ENCODE peak calls at places on chromosomes 7 and 10, in seven cellular contexts. I is pancreas, N is GM20000, C is choroid plexus epithelial cell, H is WTC11, Y is kidney epithelial cell, L is GM13976. Z is an unnamed sample.

GRCh38 chr10:92291610-92291859 is 568 bp downstream of the MARCHF5 start:
- DNase-seq in I (no peak), N (no peak), C (no peak), H (no peak), Y (no peak), L (no peak), Z (no peak)

GRCh38 chr10:36182059-36182654 is 540.1 kb upstream of the FZD8 start:
- DNase-seq in I (no peak), N (no peak), C (no peak), H (no peak), Y (no peak), L (no peak), Z (no peak)

GRCh38 chr10:44470779-44471178 is 85.9 kb upstream of the CXCL12 start:
- DNase-seq in I (no peak), N (no peak), C (no peak), H (no peak), Y (no peak), L (no peak), Z (no peak)

GRCh38 chr7:7948233-7948632 is 20.4 kb upstream of the GLCCI1 start:
- DNase-seq in I (no peak), N (no peak), C (no peak), H (no peak), Y (no peak), L (no peak), Z (no peak)

GRCh38 chr7:105098863-105099515 is 85.0 kb downstream of the KMT2E start:
- DNase-seq in I (no peak), N (peak), C (peak), H (no peak), Y (no peak), L (peak), Z (peak)

GRCh38 chr7:46764100-46764941 is 817.6 kb downstream of the TNS3 start:
- DNase-seq in I (no peak), N (no peak), C (peak), H (no peak), Y (peak), L (no peak), Z (no peak)

GRCh38 chr7:137933270-137934017 is 68.4 kb downstream of the CREB3L2 start:
- DNase-seq in I (no peak), N (no peak), C (peak), H (no peak), Y (no peak), L (no peak), Z (no peak)

GRCh38 chr7:28919510-28919909 is 38.6 kb downstream of the TRIL start:
- DNase-seq in I (no peak), N (no peak), C (peak), H (no peak), Y (no peak), L (no peak), Z (no peak)

GRCh38 chr10:30182191-30183075 is 123.0 kb upstream of the JCAD start:
- DNase-seq in I (peak), N (no peak), C (peak), H (no peak), Y (peak), L (no peak), Z (no peak)

GRCh38 chr7:12207046-12207445 is 4.0 kb upstream of the TMEM106B start:
- DNase-seq in I (no peak), N (no peak), C (no peak), H (no peak), Y (no peak), L (no peak), Z (no peak)

GRCh38 chr7:80150621-80151273 is 16.1 kb downstream of the GNAI1 start:
- DNase-seq in I (no peak), N (no peak), C (peak), H (no peak), Y (no peak), L (no peak), Z (no peak)

GRCh38 chr10:111084346-111085255 is 7.8 kb downstream of the ADRA2A start:
- DNase-seq in I (no peak), N (no peak), C (no peak), H (no peak), Y (no peak), L (no peak), Z (no peak)

GRCh38 chr10:126842836-126843235 is 62.4 kb upstream of the DOCK1 start:
- DNase-seq in I (no peak), N (no peak), C (no peak), H (peak), Y (no peak), L (no peak), Z (no peak)

GRCh38 chr10:114304566-114305421 is 65.7 kb downstream of the VWA2 start:
- DNase-seq in I (peak), N (peak), C (no peak), H (peak), Y (no peak), L (peak), Z (peak)

GRCh38 chr10:78457804-78458483 is 424.3 kb downstream of the RPS24 start:
- DNase-seq in I (no peak), N (no peak), C (peak), H (no peak), Y (no peak), L (no peak), Z (no peak)

GRCh38 chr7:122384528-122384927 is 80.0 kb upstream of the FEZF1 start:
- DNase-seq in I (no peak), N (no peak), C (no peak), H (no peak), Y (no peak), L (no peak), Z (no peak)

GRCh38 chr7:38908759-38909335 is at the start of gene VPS41:
- DNase-seq in I (peak), N (peak), C (peak), H (peak), Y (peak), L (peak), Z (peak)

GRCh38 chr7:54792383-54792782 is 33.4 kb upstream of the SEC61G start:
- DNase-seq in I (no peak), N (no peak), C (no peak), H (no peak), Y (no peak), L (no peak), Z (no peak)

GRCh38 chr10:118397391-118397790 is 55.3 kb upstream of the FAM204A start:
- DNase-seq in I (no peak), N (no peak), C (no peak), H (no peak), Y (no peak), L (no peak), Z (no peak)

GRCh38 chr7:135853499-135853898 is 104.9 kb upstream of the FAM180A start:
- DNase-seq in I (no peak), N (no peak), C (no peak), H (no peak), Y (peak), L (no peak), Z (no peak)

GRCh38 chr10:60846173-60846572 is 67.9 kb downstream of the CDK1 start:
- DNase-seq in I (no peak), N (no peak), C (peak), H (no peak), Y (no peak), L (no peak), Z (no peak)

DNA sequence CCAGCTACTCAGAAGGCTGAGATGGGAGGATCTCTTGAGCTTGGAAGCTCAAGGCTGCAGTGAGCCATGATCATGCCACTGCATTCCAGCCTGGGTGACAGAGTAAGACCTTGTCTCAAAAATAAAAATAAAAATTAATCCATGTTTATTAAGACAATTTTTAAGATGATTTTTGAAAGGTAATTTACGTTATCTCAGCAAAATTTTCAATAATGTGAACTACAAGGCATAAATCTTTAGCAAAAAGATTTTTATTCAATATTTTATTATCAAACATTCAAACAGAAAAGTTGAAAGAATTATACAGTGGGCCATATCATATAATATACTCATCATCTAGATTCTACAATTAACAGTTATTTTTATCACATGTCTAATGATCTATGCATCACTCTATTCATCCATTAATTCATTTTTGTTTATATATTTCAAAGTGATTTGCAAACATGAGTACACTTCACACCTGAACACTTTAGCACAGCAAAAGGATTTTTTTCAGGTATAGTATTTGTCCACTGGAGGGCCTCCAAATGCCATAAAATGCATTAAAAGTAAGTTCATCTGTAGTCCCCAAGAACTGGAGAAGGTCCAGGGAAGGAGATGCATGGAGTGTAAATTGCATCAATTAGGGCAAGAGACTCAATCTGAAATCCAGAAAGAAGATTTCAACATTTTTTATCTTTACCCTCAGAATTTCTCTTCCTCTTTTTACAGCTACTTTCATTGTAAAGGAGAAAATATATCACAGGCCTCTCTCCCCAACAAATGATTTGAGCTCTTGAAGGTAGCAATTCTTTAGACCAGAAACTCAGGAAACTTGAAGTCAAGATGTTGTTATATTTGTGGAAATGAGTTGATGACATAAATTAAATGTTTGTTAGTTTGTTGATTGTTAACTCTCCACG is 38.6 kb upstream of the RSBN1L start:
- DNase-seq in I (peak), N (peak), C (peak), H (no peak), Y (no peak), L (peak), Z (peak)
- TF ChIP-seq CTCF in I (peak), N (peak), C (peak), H (no peak), Y (peak), L (peak), Z (peak)

GRCh38 chr10:19634163-19634562 is 182.1 kb upstream of the PLXDC2 start:
- DNase-seq in I (no peak), N (no peak), C (no peak), H (no peak), Y (no peak), L (no peak), Z (no peak)

GRCh38 chr10:19628767-19629443 is 187.3 kb upstream of the PLXDC2 start:
- DNase-seq in I (no peak), N (no peak), C (peak), H (no peak), Y (no peak), L (no peak), Z (no peak)

GRCh38 chr10:19629559-19629958 is 186.7 kb upstream of the PLXDC2 start:
- DNase-seq in I (peak), N (no peak), C (peak), H (peak), Y (no peak), L (no peak), Z (no peak)
- TF ChIP-seq CTCF in I (no peak), N (no peak), C (peak), H (no peak), Y (no peak), L (no peak), Z (no peak)

GRCh38 chr7:24767878-24768569 is 10.8 kb upstream of the GSDME start:
- DNase-seq in I (no peak), N (no peak), C (no peak), H (no peak), Y (no peak), L (no peak), Z (no peak)
- TF ChIP-seq CTCF in I (no peak), N (no peak), C (no peak), H (no peak), Y (no peak), L (no peak), Z (peak)

GRCh38 chr7:146094356-146094755 is 22.2 kb upstream of the CNTNAP2 start:
- DNase-seq in I (no peak), N (no peak), C (no peak), H (no peak), Y (no peak), L (no peak), Z (no peak)

GRCh38 chr7:146090023-146090645 is 26.5 kb upstream of the CNTNAP2 start:
- DNase-seq in I (no peak), N (peak), C (peak), H (no peak), Y (peak), L (peak), Z (peak)
- TF ChIP-seq CTCF in I (peak), N (peak), C (peak), H (peak), Y (peak), L (peak), Z (peak)

GRCh38 chr7:130096243-130096827 is 26.0 kb downstream of the KLHDC10 start:
- DNase-seq in I (no peak), N (no peak), C (peak), H (no peak), Y (no peak), L (no peak), Z (no peak)
- TF ChIP-seq CTCF in I (no peak), N (no peak), C (peak), H (no peak), Y (peak), L (no peak), Z (no peak)

GRCh38 chr10:110016037-110016436 is 8.3 kb downstream of the ADD3 start:
- DNase-seq in I (no peak), N (no peak), C (peak), H (no peak), Y (no peak), L (no peak), Z (no peak)
- TF ChIP-seq CTCF in I (no peak), N (peak), C (peak), H (no peak), Y (peak), L (peak), Z (peak)

DNA sequence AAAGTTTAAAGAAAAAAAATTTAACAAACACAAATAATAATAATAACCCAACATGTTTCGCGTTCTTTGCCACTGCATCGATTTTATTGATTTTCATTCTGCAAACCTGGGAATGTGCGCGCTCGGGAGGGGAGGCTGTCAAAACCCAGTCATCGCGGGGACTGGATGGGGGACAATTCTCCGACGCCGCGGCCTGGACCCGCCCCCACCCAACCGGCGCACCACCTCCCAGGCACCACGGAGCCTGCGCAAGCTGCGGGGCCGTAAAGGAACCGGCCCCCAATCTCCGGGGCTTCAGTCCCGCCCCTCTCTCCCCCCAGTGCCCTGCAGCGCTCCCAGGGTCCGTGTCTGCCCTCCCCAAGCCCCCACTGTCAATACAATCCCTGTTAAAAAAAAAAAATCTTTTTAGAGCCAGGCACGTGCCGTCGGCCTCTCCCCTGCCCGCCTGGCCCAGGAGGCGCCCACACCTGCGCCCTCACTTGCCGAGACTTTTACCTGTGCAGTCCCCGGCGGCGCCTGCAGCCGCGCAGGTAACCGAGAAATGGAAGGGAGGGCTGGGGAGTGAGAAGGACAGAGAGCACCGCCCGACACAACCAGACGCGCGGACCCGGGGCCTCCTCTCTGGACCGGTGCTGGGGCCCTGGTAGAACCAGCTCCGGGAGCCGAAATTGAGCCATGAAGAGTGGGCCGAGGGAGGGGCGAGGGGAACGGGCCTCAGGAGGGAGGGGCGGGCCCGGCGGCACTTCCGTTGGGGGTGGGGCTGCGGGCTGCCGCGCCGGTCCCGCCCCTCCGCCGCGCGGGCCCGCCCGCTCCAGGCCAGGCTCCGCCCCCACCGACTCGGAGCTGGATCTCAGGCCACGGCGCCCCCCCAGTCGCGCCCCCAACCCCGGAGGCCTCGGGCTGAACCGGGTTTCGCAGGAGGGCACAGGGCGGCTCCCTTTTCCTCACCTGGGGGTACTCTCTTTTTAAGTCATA is 7.6 kb upstream of the ZNF503 start:
- DNase-seq in I (peak), N (peak), C (no peak), H (peak), Y (no peak), L (peak), Z (peak)
- TF ChIP-seq CTCF in I (no peak), N (no peak), C (no peak), H (no peak), Y (peak), L (no peak), Z (no peak)